ENCODE peak calls at places on chromosome 17, in nine cellular contexts. F is stimulated activated CD8-positive, alpha-beta memory T cell treated with anti-CD3 and anti-CD28 coated beads, Interleukin-7, amount 100 ng/mL, for 24 hours; H is OCI-M1; C is cardiac fibroblast; W is RCC 7860; E is GDM1; S is left colon; O is lower leg skin; D is astrocyte of the spinal cord. P is an unnamed sample.

GRCh38 chr17:75087558-75088453 is at the start of gene SLC16A5:
- DNase-seq in H (peak), D (peak), C (peak), O (peak), S (peak), E (peak), F (no peak), W (peak), P (peak)

GRCh38 chr17:81156866-81157805 is 8.2 kb upstream of the PVALEF start:
- DNase-seq in O (no peak), S (no peak), C (no peak), F (no peak), W (no peak), H (no peak), E (no peak), D (no peak), P (peak)

GRCh38 chr17:41042953-41043352 is 1.7 kb upstream of the KRTAP1-1 start:
- DNase-seq in O (no peak), F (no peak), D (no peak), S (no peak), C (no peak), H (no peak), W (no peak), E (no peak), P (no peak)

GRCh38 chr17:66985338-66985737 is 20.8 kb downstream of the CACNG4 start:
- DNase-seq in H (no peak), O (no peak), E (no peak), F (no peak), S (no peak), D (no peak), W (no peak), C (no peak), P (no peak)

GRCh38 chr17:78227455-78227916 is 3.9 kb upstream of the TMEM235 start:
- DNase-seq in D (no peak), S (no peak), H (no peak), W (peak), O (no peak), E (no peak), F (no peak), C (no peak), P (no peak)

GRCh38 chr17:3983945-3984484 is 19.8 kb upstream of the ATP2A3 start:
- DNase-seq in O (no peak), S (peak), H (peak), E (no peak), C (peak), W (no peak), F (no peak), D (peak), P (peak)

GRCh38 chr17:43816336-43817320 is 16.3 kb downstream of the MPP3 start:
- DNase-seq in F (no peak), C (no peak), O (peak), W (no peak), H (no peak), S (no peak), D (no peak), E (no peak), P (no peak)

GRCh38 chr17:70369296-70369855 is 200.0 kb downstream of the KCNJ2 start:
- DNase-seq in C (peak), H (no peak), F (no peak), O (no peak), S (no peak), W (no peak), D (peak), E (no peak), P (no peak)

GRCh38 chr17:19269641-19270040 is 32.5 kb downstream of the EPN2 start:
- DNase-seq in O (no peak), H (no peak), S (no peak), C (no peak), W (no peak), D (no peak), E (no peak), F (no peak), P (no peak)

GRCh38 chr17:50087912-50088405 is 7.2 kb upstream of the PDK2 start:
- DNase-seq in F (no peak), D (no peak), W (no peak), S (no peak), C (no peak), E (no peak), H (no peak), O (no peak), P (peak)

GRCh38 chr17:38809828-38810227 is 10.5 kb upstream of the PIP4K2B start:
- DNase-seq in S (no peak), W (no peak), E (no peak), D (no peak), C (no peak), H (no peak), F (no peak), O (no peak), P (no peak)

GRCh38 chr17:1830288-1830687 is 483 bp downstream of the RPA1 start:
- DNase-seq in E (no peak), O (no peak), H (peak), W (no peak), S (no peak), F (no peak), D (peak), C (peak), P (no peak)

GRCh38 chr17:80980397-80981061 is 11.1 kb upstream of the CHMP6 start:
- DNase-seq in W (peak), F (no peak), D (peak), C (no peak), E (no peak), S (no peak), H (no peak), O (no peak), P (no peak)

GRCh38 chr17:5780476-5780875 is 196.2 kb upstream of the NLRP1 start:
- DNase-seq in F (no peak), E (no peak), C (peak), S (no peak), W (peak), O (no peak), H (no peak), D (peak), P (no peak)

GRCh38 chr17:82378741-82379021 is 7.1 kb downstream of the UTS2R start:
- DNase-seq in D (no peak), F (no peak), E (no peak), C (no peak), W (no peak), H (no peak), S (no peak), O (no peak), P (no peak)

GRCh38 chr17:7614422-7615264 is at the start of gene FXR2:
- DNase-seq in H (peak), O (peak), F (peak), D (peak), C (peak), E (peak), W (peak), S (peak), P (peak)

GRCh38 chr17:40177275-40177874 is at the start of gene RAPGEFL1:
- DNase-seq in W (no peak), E (no peak), O (peak), F (peak), H (no peak), C (peak), D (peak), S (peak), P (peak)

GRCh38 chr17:64778102-64778366 is 115.9 kb upstream of the SMURF2 start:
- DNase-seq in O (no peak), H (no peak), C (no peak), S (no peak), E (no peak), W (no peak), D (no peak), F (no peak), P (no peak)

GRCh38 chr17:81865733-81866439 is 5.3 kb downstream of the ARHGDIA start:
- DNase-seq in D (no peak), O (peak), W (peak), C (peak), F (no peak), H (no peak), S (peak), E (no peak), P (no peak)

GRCh38 chr17:80229011-80229410 is 8.8 kb downstream of the SLC26A11 start:
- DNase-seq in C (no peak), D (no peak), S (no peak), F (no peak), O (no peak), E (no peak), H (no peak), W (no peak), P (no peak)

GRCh38 chr17:42485680-42486079 is 27.0 kb downstream of the ATP6V0A1 start:
- DNase-seq in W (no peak), F (no peak), E (no peak), C (peak), D (no peak), O (no peak), H (no peak), S (no peak), P (no peak)

GRCh38 chr17:45398800-45399199 is 33.9 kb downstream of the ARHGAP27 start:
- DNase-seq in O (no peak), C (no peak), F (no peak), D (no peak), W (no peak), E (no peak), H (no peak), S (no peak), P (no peak)

GRCh38 chr17:29124135-29124930 is 55.9 kb downstream of the MYO18A start:
- DNase-seq in C (peak), W (peak), H (peak), O (no peak), D (peak), F (no peak), E (peak), S (no peak), P (no peak)

GRCh38 chr17:40477796-40478195 is 23.6 kb downstream of the TNS4 start:
- DNase-seq in C (no peak), O (no peak), W (no peak), F (no peak), H (no peak), E (no peak), D (no peak), S (no peak), P (no peak)

GRCh38 chr17:6393368-6393952 is 41.5 kb downstream of the AIPL1 start:
- DNase-seq in H (no peak), C (no peak), W (no peak), O (peak), D (no peak), E (no peak), S (no peak), F (no peak), P (no peak)

GRCh38 chr17:7001562-7001961 is 5.7 kb downstream of the ALOX12 start:
- DNase-seq in D (peak), E (no peak), F (no peak), W (no peak), C (peak), S (no peak), O (peak), H (peak), P (no peak)

GRCh38 chr17:2053380-2054261 is 1.3 kb upstream of the HIC1 start:
- DNase-seq in D (peak), W (no peak), C (peak), O (peak), E (peak), F (no peak), H (peak), S (no peak), P (peak)

GRCh38 chr17:68704897-68705296 is 103.7 kb upstream of the FAM20A start:
- DNase-seq in H (no peak), F (no peak), D (peak), O (no peak), C (peak), W (no peak), E (no peak), S (no peak), P (no peak)

GRCh38 chr17:31490991-31491793 is 99.7 kb downstream of the RAB11FIP4 start:
- DNase-seq in W (no peak), F (no peak), O (no peak), D (no peak), C (no peak), H (peak), E (peak), S (peak), P (peak)

GRCh38 chr17:67610061-67610460 is 107.7 kb upstream of the NOL11 start:
- DNase-seq in H (no peak), C (no peak), O (peak), D (no peak), E (no peak), S (no peak), F (no peak), W (no peak), P (no peak)

GRCh38 chr17:81662002-81662401 is 4.4 kb downstream of the OXLD1 start:
- DNase-seq in W (no peak), H (no peak), D (no peak), C (no peak), E (no peak), S (no peak), F (no peak), O (no peak), P (no peak)

GRCh38 chr17:40027614-40028012 is 12.4 kb downstream of the CSF3 start:
- DNase-seq in D (no peak), W (no peak), O (no peak), E (no peak), H (no peak), C (no peak), F (no peak), S (no peak), P (no peak)

GRCh38 chr17:74356640-74357465 is 4.8 kb downstream of the BTBD17 start:
- DNase-seq in S (no peak), W (no peak), C (no peak), F (no peak), O (no peak), D (no peak), H (no peak), E (no peak), P (peak)

GRCh38 chr17:691423-691822 is 23.2 kb downstream of the VPS53 start:
- DNase-seq in C (peak), D (peak), W (peak), F (no peak), E (no peak), O (no peak), H (no peak), S (no peak), P (no peak)